ENCODE peak calls at places on chromosomes 1 and 21, in six cellular contexts. C, Y, W, N, H and Z are unnamed samples.

GRCh38 chr1:29190718-29191117 is 9.0 kb upstream of the SRSF4 start:
- DNase-seq in C (no peak), Y (no peak), W (no peak), N (no peak), H (no peak), Z (no peak)

GRCh38 chr1:159207774-159208459 is 3.2 kb downstream of the ACKR1 start:
- DNase-seq in C (no peak), Y (no peak), W (no peak), N (peak; percentile 83), H (no peak), Z (peak; percentile 67)

GRCh38 chr1:228270032-228270431 is 62.2 kb downstream of the OBSCN start:
- DNase-seq in C (no peak), Y (peak; percentile 25), W (no peak), N (no peak), H (no peak), Z (no peak)

GRCh38 chr1:219329606-219330005 is 155.9 kb downstream of the LYPLAL1 start:
- DNase-seq in C (no peak), Y (no peak), W (no peak), N (no peak), H (peak; percentile 75), Z (no peak)

GRCh38 chr1:119935373-119935772 is 39.1 kb upstream of the ADAM30 start:
- DNase-seq in C (no peak), Y (no peak), W (no peak), N (no peak), H (no peak), Z (no peak)

GRCh38 chr1:201229771-201230635 is 39.4 kb downstream of the IGFN1 start:
- DNase-seq in C (no peak), Y (peak; percentile 83), W (no peak), N (no peak), H (peak; percentile 48), Z (peak; percentile 14)

GRCh38 chr1:108064255-108064654 is 99.3 kb upstream of the VAV3 start:
- DNase-seq in C (no peak), Y (no peak), W (no peak), N (no peak), H (no peak), Z (no peak)

GRCh38 chr1:33428661-33429060 is 2.2 kb downstream of the PHC2 start:
- DNase-seq in C (no peak), Y (no peak), W (no peak), N (peak; percentile 28), H (no peak), Z (no peak)

GRCh38 chr1:100703716-100704115 is 15.8 kb upstream of the VCAM1 start:
- DNase-seq in C (no peak), Y (peak; percentile 39), W (no peak), N (no peak), H (no peak), Z (no peak)

GRCh38 chr1:108636876-108637275 is 24.0 kb downstream of the HENMT1 start:
- DNase-seq in C (no peak), Y (no peak), W (no peak), N (no peak), H (no peak), Z (no peak)

GRCh38 chr1:62687421-62687902 is 724 bp downstream of the DOCK7 start:
- DNase-seq in C (peak; percentile 20), Y (peak; percentile 15), W (no peak), N (peak; percentile 48), H (peak; percentile 44), Z (no peak)

GRCh38 chr1:42949312-42950145 is 9.1 kb downstream of the SLC2A1 start:
- DNase-seq in C (no peak), Y (no peak), W (no peak), N (no peak), H (no peak), Z (no peak)

GRCh38 chr1:204377800-204378608 is 18.3 kb upstream of the PLEKHA6 start:
- DNase-seq in C (no peak), Y (peak; percentile 25), W (no peak), N (peak; percentile 47), H (no peak), Z (peak; percentile 71)

GRCh38 chr1:7529917-7530316 is 241.2 kb upstream of the VAMP3 start:
- DNase-seq in C (no peak), Y (no peak), W (no peak), N (no peak), H (no peak), Z (no peak)

GRCh38 chr1:211549092-211549749 is 29.7 kb downstream of the SLC30A1 start:
- DNase-seq in C (no peak), Y (no peak), W (no peak), N (peak; percentile 47), H (no peak), Z (peak; percentile 19)

GRCh38 chr1:45012639-45013278 is 705 bp downstream of the UROD start:
- DNase-seq in C (no peak), Y (peak; percentile 77), W (peak; percentile 36), N (peak; percentile 43), H (peak; percentile 59), Z (peak; percentile 45)

GRCh38 chr1:55382699-55383377 is 167.7 kb upstream of the USP24 start:
- DNase-seq in C (no peak), Y (no peak), W (no peak), N (no peak), H (peak; percentile 16), Z (no peak)

GRCh38 chr21:36203603-36203889 is 46.9 kb downstream of the DOP1B start:
- DNase-seq in C (no peak), Y (peak; percentile 94), W (peak; percentile 23), N (no peak), H (peak; percentile 83), Z (no peak)

GRCh38 chr1:233631810-233632375 is 18.0 kb downstream of the KCNK1 start:
- DNase-seq in C (no peak), Y (no peak), W (no peak), N (no peak), H (no peak), Z (no peak)

GRCh38 chr1:111219466-111220286 is 7.8 kb upstream of the CHI3L2 start:
- DNase-seq in C (no peak), Y (no peak), W (no peak), N (no peak), H (no peak), Z (no peak)

GRCh38 chr1:10450156-10450801 is 448 bp downstream of the CORT start:
- DNase-seq in C (no peak), Y (no peak), W (no peak), N (no peak), H (no peak), Z (no peak)

GRCh38 chr1:58815069-58815679 is 31.3 kb upstream of the JUN start:
- DNase-seq in C (peak; percentile 4), Y (peak; percentile 70), W (peak; percentile 90), N (no peak), H (peak; percentile 96), Z (peak; percentile 30)

GRCh38 chr1:56468472-56468871 is 110.9 kb downstream of the PLPP3 start:
- DNase-seq in C (no peak), Y (no peak), W (no peak), N (no peak), H (no peak), Z (no peak)

GRCh38 chr1:55869050-55869449 is 653.9 kb upstream of the USP24 start:
- DNase-seq in C (no peak), Y (peak; percentile 50), W (no peak), N (no peak), H (no peak), Z (no peak)

GRCh38 chr1:154479764-154480421 is 22.1 kb upstream of the TDRD10 start:
- DNase-seq in C (no peak), Y (peak; percentile 91), W (peak; percentile 60), N (peak; percentile 86), H (peak; percentile 87), Z (peak; percentile 85)

GRCh38 chr1:112904831-112905227 is 51.2 kb downstream of the SLC16A1 start:
- DNase-seq in C (no peak), Y (no peak), W (no peak), N (no peak), H (no peak), Z (no peak)

GRCh38 chr1:15526490-15527339 is at the start of gene DNAJC16:
- DNase-seq in C (peak; percentile 67), Y (peak; percentile 97), W (peak; percentile 100), N (peak; percentile 100), H (peak; percentile 100), Z (peak; percentile 88)